ENCODE peak calls at places on chromosomes 4 and X, in five cellular contexts. One of them, this sample, is unnamed.

GRCh38 chrX:12950851-12951589 is 23.9 kb upstream of the TMSB4X start:
- DNase-seq in stromal cell of bone marrow: no peak
- DNase-seq in cerebellar cortex: peak; percentile 64
- DNase-seq in central memory CD4-positive, alpha-beta T cell: peak; percentile 71
- DNase-seq in effector memory CD8-positive, alpha-beta T cell: peak; percentile 61
- DNase-seq in this sample: peak; percentile 73

GRCh38 chrX:9466115-9466495 is 1.2 kb downstream of the TBL1X start:
- DNase-seq in central memory CD4-positive, alpha-beta T cell: peak; percentile 10
- DNase-seq in stromal cell of bone marrow: no peak
- DNase-seq in effector memory CD8-positive, alpha-beta T cell: no peak
- DNase-seq in cerebellar cortex: peak; percentile 9
- DNase-seq in this sample: no peak

GRCh38 chrX:40127052-40127451 is 29.3 kb upstream of the BCOR start:
- DNase-seq in stromal cell of bone marrow: no peak
- DNase-seq in cerebellar cortex: no peak
- DNase-seq in central memory CD4-positive, alpha-beta T cell: no peak
- DNase-seq in effector memory CD8-positive, alpha-beta T cell: no peak
- DNase-seq in this sample: no peak

GRCh38 chr4:24476209-24476781 is 108.1 kb downstream of the DHX15 start:
- DNase-seq in stromal cell of bone marrow: no peak
- DNase-seq in cerebellar cortex: peak; percentile 12
- DNase-seq in effector memory CD8-positive, alpha-beta T cell: no peak
- DNase-seq in central memory CD4-positive, alpha-beta T cell: no peak
- DNase-seq in this sample: no peak

GRCh38 chr4:10417720-10418119 is 39.5 kb downstream of the ZNF518B start:
- DNase-seq in effector memory CD8-positive, alpha-beta T cell: no peak
- DNase-seq in stromal cell of bone marrow: peak; percentile 49
- DNase-seq in central memory CD4-positive, alpha-beta T cell: no peak
- DNase-seq in cerebellar cortex: no peak
- DNase-seq in this sample: no peak

GRCh38 chrX:100964362-100964761 is 5.1 kb upstream of the ARL13A start:
- DNase-seq in cerebellar cortex: no peak
- DNase-seq in central memory CD4-positive, alpha-beta T cell: no peak
- DNase-seq in effector memory CD8-positive, alpha-beta T cell: no peak
- DNase-seq in stromal cell of bone marrow: no peak
- DNase-seq in this sample: no peak

GRCh38 chrX:646796-647195 is 16.2 kb downstream of the SHOX start:
- DNase-seq in stromal cell of bone marrow: no peak
- DNase-seq in central memory CD4-positive, alpha-beta T cell: no peak
- DNase-seq in effector memory CD8-positive, alpha-beta T cell: no peak
- DNase-seq in cerebellar cortex: no peak
- DNase-seq in this sample: no peak

GRCh38 chrX:150062292-150063137 is 124.2 kb upstream of the EOLA2 start:
- DNase-seq in stromal cell of bone marrow: peak; percentile 59
- DNase-seq in cerebellar cortex: no peak
- DNase-seq in central memory CD4-positive, alpha-beta T cell: no peak
- DNase-seq in effector memory CD8-positive, alpha-beta T cell: no peak
- DNase-seq in this sample: no peak

GRCh38 chrX:136200466-136200865 is 50.7 kb downstream of the MAP7D3 start:
- DNase-seq in effector memory CD8-positive, alpha-beta T cell: no peak
- DNase-seq in stromal cell of bone marrow: no peak
- DNase-seq in cerebellar cortex: no peak
- DNase-seq in central memory CD4-positive, alpha-beta T cell: no peak
- DNase-seq in this sample: no peak

GRCh38 chrX:110226931-110227330 is 91.0 kb downstream of the AMMECR1 start:
- DNase-seq in effector memory CD8-positive, alpha-beta T cell: no peak
- DNase-seq in stromal cell of bone marrow: no peak
- DNase-seq in cerebellar cortex: no peak
- DNase-seq in central memory CD4-positive, alpha-beta T cell: no peak
- DNase-seq in this sample: no peak

GRCh38 chrX:41245641-41246040 is 88.3 kb upstream of the DDX3X start:
- DNase-seq in central memory CD4-positive, alpha-beta T cell: no peak
- DNase-seq in stromal cell of bone marrow: no peak
- DNase-seq in cerebellar cortex: no peak
- DNase-seq in effector memory CD8-positive, alpha-beta T cell: no peak
- DNase-seq in this sample: no peak

GRCh38 chr4:139557506-139558110 is 1.6 kb upstream of the SETD7 start:
- DNase-seq in stromal cell of bone marrow: no peak
- DNase-seq in cerebellar cortex: peak; percentile 11
- DNase-seq in effector memory CD8-positive, alpha-beta T cell: no peak
- DNase-seq in central memory CD4-positive, alpha-beta T cell: no peak
- DNase-seq in this sample: no peak

GRCh38 chr4:4666693-4667642 is 125.1 kb upstream of the STX18 start:
- DNase-seq in effector memory CD8-positive, alpha-beta T cell: no peak
- DNase-seq in central memory CD4-positive, alpha-beta T cell: no peak
- DNase-seq in stromal cell of bone marrow: no peak
- DNase-seq in cerebellar cortex: peak; percentile 93
- DNase-seq in this sample: no peak

GRCh38 chr4:134634301-134634700 is 432.7 kb upstream of the PABPC4L start:
- DNase-seq in central memory CD4-positive, alpha-beta T cell: no peak
- DNase-seq in effector memory CD8-positive, alpha-beta T cell: no peak
- DNase-seq in cerebellar cortex: no peak
- DNase-seq in stromal cell of bone marrow: no peak
- DNase-seq in this sample: no peak

This sample was measured in B cell.